ENCODE peak calls at places on chromosomes 16 and 17, in five cellular contexts. L, H, J, B and Z are unnamed samples.

GRCh38 chr16:24729243-24729966 is at the start of gene TNRC6A:
- DNase-seq in L (peak), H (peak), J (peak), B (peak), Z (peak)

GRCh38 chr16:69186642-69187386 is at the start of gene SNTB2:
- DNase-seq in L (peak), H (peak), J (peak), B (peak), Z (no peak)

GRCh38 chr16:4687946-4688673 is 5.3 kb upstream of the NUDT16L1 start:
- DNase-seq in L (no peak), H (no peak), J (no peak), B (no peak), Z (no peak)

GRCh38 chr17:76437467-76438402 is 15.2 kb downstream of the UBE2O start:
- DNase-seq in L (no peak), H (peak), J (no peak), B (no peak), Z (no peak)

GRCh38 chr16:89523680-89524344 is 15.6 kb downstream of the SPG7 start:
- DNase-seq in L (no peak), H (no peak), J (no peak), B (no peak), Z (no peak)

GRCh38 chr17:17146791-17147406 is 59.2 kb downstream of the PLD6 start:
- DNase-seq in L (no peak), H (peak), J (no peak), B (no peak), Z (no peak)

GRCh38 chr17:3722716-3723115 is 987 bp upstream of the HASPIN start:
- DNase-seq in L (no peak), H (no peak), J (no peak), B (no peak), Z (no peak)

GRCh38 chr17:18225562-18226283 is at the start of gene LLGL1:
- DNase-seq in L (no peak), H (no peak), J (peak), B (no peak), Z (no peak)

GRCh38 chr17:4806770-4807533 is at the start of gene PLD2:
- DNase-seq in L (peak), H (peak), J (peak), B (peak), Z (no peak)

GRCh38 chr16:66830422-66831404 is at the start of gene NAE1:
- DNase-seq in L (no peak), H (peak), J (peak), B (peak), Z (no peak)

GRCh38 chr16:81265658-81266451 is 27.4 kb downstream of the BCO1 start:
- DNase-seq in L (no peak), H (no peak), J (no peak), B (no peak), Z (no peak)

GRCh38 chr16:68737730-68738590 is 868 bp downstream of the CDH1 start:
- DNase-seq in L (no peak), H (peak), J (no peak), B (peak), Z (no peak)

GRCh38 chr17:79607941-79608728 is 2.7 kb downstream of the RBFOX3 start:
- DNase-seq in L (no peak), H (no peak), J (no peak), B (no peak), Z (no peak)

GRCh38 chr16:84913315-84913714 is 93.5 kb downstream of the CRISPLD2 start:
- DNase-seq in L (no peak), H (peak), J (no peak), B (no peak), Z (no peak)

GRCh38 chr17:79813826-79814623 is 17.1 kb upstream of the CBX8 start:
- DNase-seq in L (no peak), H (no peak), J (no peak), B (no peak), Z (no peak)

GRCh38 chr16:30439720-30440348 is 5.8 kb downstream of the SEPHS2 start:
- DNase-seq in L (no peak), H (no peak), J (no peak), B (no peak), Z (no peak)

GRCh38 chr17:65117384-65118035 is 19.7 kb upstream of the RGS9 start:
- DNase-seq in L (no peak), H (no peak), J (no peak), B (no peak), Z (no peak)

GRCh38 chr17:2560658-2561057 is 32.8 kb upstream of the PAFAH1B1 start:
- DNase-seq in L (no peak), H (no peak), J (no peak), B (no peak), Z (no peak)

GRCh38 chr17:12296120-12296727 is 275.5 kb downstream of the MAP2K4 start:
- DNase-seq in L (no peak), H (no peak), J (no peak), B (no peak), Z (no peak)

GRCh38 chr17:12620200-12620720 is 45.4 kb upstream of the MYOCD start:
- DNase-seq in L (no peak), H (no peak), J (no peak), B (no peak), Z (no peak)

GRCh38 chr17:77696720-77697460 is 261.6 kb upstream of the TNRC6C start:
- DNase-seq in L (no peak), H (peak), J (no peak), B (no peak), Z (no peak)

GRCh38 chr16:70691223-70692129 is 5.6 kb upstream of the MTSS2 start:
- DNase-seq in L (no peak), H (no peak), J (peak), B (peak), Z (no peak)

GRCh38 chr17:55420776-55421178 is 858 bp downstream of the MMD start:
- DNase-seq in L (peak), H (peak), J (peak), B (peak), Z (no peak)

GRCh38 chr16:12532871-12533610 is 270.6 kb downstream of the CPPED1 start:
- DNase-seq in L (no peak), H (no peak), J (no peak), B (no peak), Z (no peak)

GRCh38 chr17:10618202-10618635 is 38.9 kb downstream of the MYH3 start:
- DNase-seq in L (no peak), H (peak), J (peak), B (peak), Z (no peak)

GRCh38 chr17:74759941-74760340 is 11.5 kb downstream of the NHERF1 start:
- DNase-seq in L (no peak), H (no peak), J (no peak), B (no peak), Z (no peak)

GRCh38 chr17:74778960-74779359 is 2.8 kb upstream of the NAT9 start:
- DNase-seq in L (no peak), H (no peak), J (no peak), B (no peak), Z (no peak)